ENCODE peak calls at places on chromosome 14, in seven cellular contexts. W is lower lobe of right lung; M is AG04450; B is hepatocyte; Q is CD8-positive, alpha-beta T cell; G is heart left ventricle; I is lung. S is an unnamed sample.

GRCh38 chr14:65824285-65824977 is 411.9 kb downstream of the FUT8 start:
- DNase-seq in B (peak; percentile 85), Q (peak; percentile 53), M (peak; percentile 41), G (no peak), I (peak; percentile 46), W (no peak), S (peak; percentile 63)

GRCh38 chr14:103395245-103395644 is 10.0 kb downstream of the MARK3 start:
- DNase-seq in B (no peak), Q (no peak), I (no peak), M (no peak), G (no peak), W (no peak), S (no peak)

GRCh38 chr14:36844443-36844842 is 182.8 kb downstream of the PAX9 start:
- DNase-seq in W (no peak), I (no peak), B (no peak), M (no peak), G (no peak), Q (no peak), S (no peak)

GRCh38 chr14:81172881-81173280 is 47.9 kb downstream of the GTF2A1 start:
- DNase-seq in G (no peak), W (no peak), I (no peak), M (no peak), Q (no peak), B (no peak), S (no peak)

GRCh38 chr14:53295985-53296582 is 143.0 kb upstream of the DDHD1 start:
- DNase-seq in W (no peak), Q (no peak), I (no peak), G (no peak), M (no peak), B (peak; percentile 65), S (peak; percentile 28)

GRCh38 chr14:106039400-106039799 is 513.0 kb downstream of the TMEM121 start:
- DNase-seq in B (no peak), I (peak; percentile 45), Q (peak; percentile 24), W (peak; percentile 65), M (no peak), G (no peak), S (no peak)

GRCh38 chr14:90191585-90191984 is 64.8 kb upstream of the PSMC1 start:
- DNase-seq in G (no peak), M (no peak), W (no peak), I (no peak), B (no peak), Q (no peak), S (no peak)

GRCh38 chr14:94097091-94097490 is 13.4 kb upstream of the IFI27 start:
- DNase-seq in W (no peak), M (no peak), B (no peak), I (no peak), Q (no peak), G (no peak), S (no peak)

GRCh38 chr14:72644758-72645489 is 249.0 kb downstream of the DPF3 start:
- DNase-seq in B (no peak), I (no peak), G (no peak), M (no peak), Q (no peak), W (no peak), S (no peak)

GRCh38 chr14:65817011-65817410 is 404.5 kb downstream of the FUT8 start:
- DNase-seq in B (no peak), M (no peak), W (no peak), Q (no peak), I (no peak), G (no peak), S (peak; percentile 4)

GRCh38 chr14:55754871-55755270 is 174.9 kb downstream of the KTN1 start:
- DNase-seq in G (no peak), I (no peak), Q (no peak), W (no peak), M (no peak), B (no peak), S (no peak)

GRCh38 chr14:97709552-97709951 is 912.4 kb downstream of the VRK1 start:
- DNase-seq in B (no peak), W (no peak), G (no peak), I (no peak), M (no peak), Q (peak; percentile 40), S (no peak)

GRCh38 chr14:30295980-30296379 is 263.0 kb upstream of the G2E3 start:
- DNase-seq in B (no peak), Q (no peak), G (no peak), M (no peak), W (peak; percentile 48), I (peak; percentile 60), S (peak; percentile 81)

GRCh38 chr14:101004954-101005353 is 101.4 kb upstream of the RTL1 start:
- DNase-seq in B (peak; percentile 43), G (no peak), I (no peak), M (peak; percentile 32), Q (no peak), W (no peak), S (no peak)

GRCh38 chr14:84468153-84468552 is 1061.8 kb upstream of the FLRT2 start:
- DNase-seq in W (no peak), M (no peak), B (no peak), I (no peak), Q (no peak), G (no peak), S (no peak)

GRCh38 chr14:100653409-100653808 is 66.2 kb upstream of the BEGAIN start:
- DNase-seq in W (no peak), G (no peak), M (no peak), B (no peak), Q (no peak), I (no peak), S (no peak)

GRCh38 chr14:95408731-95409471 is 89.2 kb upstream of the CLMN start:
- DNase-seq in B (no peak), M (no peak), W (no peak), G (peak; percentile 38), I (no peak), Q (no peak), S (no peak)

GRCh38 chr14:74483321-74483720 is 9.8 kb downstream of the NPC2 start:
- DNase-seq in M (no peak), Q (no peak), G (no peak), B (no peak), W (no peak), I (no peak), S (no peak)

GRCh38 chr14:75277000-75277795 is 1.4 kb upstream of the FOS start:
- DNase-seq in I (peak; percentile 86), W (peak; percentile 96), G (peak; percentile 93), Q (peak; percentile 51), B (peak; percentile 96), M (no peak), S (peak; percentile 74)

GRCh38 chr14:67965684-67966083 is 146.1 kb downstream of the RAD51B start:
- DNase-seq in B (no peak), I (no peak), Q (no peak), W (no peak), G (no peak), M (no peak), S (no peak)

GRCh38 chr14:67963545-67963944 is 144.0 kb downstream of the RAD51B start:
- DNase-seq in M (no peak), G (no peak), B (no peak), W (no peak), Q (no peak), I (no peak), S (no peak)

GRCh38 chr14:67963960-67964359 is 144.4 kb downstream of the RAD51B start:
- DNase-seq in B (no peak), G (no peak), W (no peak), I (no peak), Q (no peak), M (no peak), S (no peak)

GRCh38 chr14:67962215-67962644 is 142.7 kb downstream of the RAD51B start:
- DNase-seq in W (no peak), B (peak; percentile 31), I (no peak), Q (no peak), M (no peak), G (no peak), S (no peak)

DNA sequence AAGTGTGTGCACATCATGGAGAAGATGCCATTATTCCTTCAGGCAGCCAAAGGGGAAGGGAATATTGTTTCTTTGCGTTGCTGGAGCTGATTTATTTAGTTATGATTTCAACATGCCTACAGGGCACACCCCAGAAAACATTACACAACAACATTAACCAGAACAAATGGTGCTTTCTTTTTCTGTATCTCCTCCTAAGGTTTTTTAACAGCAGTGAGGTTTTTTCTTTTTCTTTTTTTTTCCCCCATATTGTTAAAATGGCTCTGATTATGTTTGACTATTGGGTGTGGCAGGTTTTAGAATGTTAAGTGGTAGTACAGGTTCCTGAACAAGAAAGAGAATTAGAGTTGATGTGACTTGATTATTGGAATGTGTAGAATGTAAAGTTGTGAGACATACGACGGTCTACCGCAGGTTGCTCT is 144.8 kb downstream of the RAD51B start:
- DNase-seq in I (no peak), M (no peak), Q (no peak), G (no peak), B (peak; percentile 44), W (no peak), S (peak; percentile 88)
- H3K4me3 ChIP-seq in I (no peak overlapping the region), M (no peak overlapping the region), Q (no peak overlapping the region), G (no peak overlapping the region), B (peak overlapping the region; percentile 3), W (no peak overlapping the region), S (no peak overlapping the region)

GRCh38 chr14:99538733-99539132 is 57.5 kb downstream of the CCNK start:
- DNase-seq in W (no peak), I (no peak), B (no peak), M (no peak), Q (no peak), G (no peak), S (no peak)
- TF ChIP-seq CTCF in W (no peak), I (no peak), B (no peak), M (no peak), Q (no peak), G (no peak), S (no peak)

DNA sequence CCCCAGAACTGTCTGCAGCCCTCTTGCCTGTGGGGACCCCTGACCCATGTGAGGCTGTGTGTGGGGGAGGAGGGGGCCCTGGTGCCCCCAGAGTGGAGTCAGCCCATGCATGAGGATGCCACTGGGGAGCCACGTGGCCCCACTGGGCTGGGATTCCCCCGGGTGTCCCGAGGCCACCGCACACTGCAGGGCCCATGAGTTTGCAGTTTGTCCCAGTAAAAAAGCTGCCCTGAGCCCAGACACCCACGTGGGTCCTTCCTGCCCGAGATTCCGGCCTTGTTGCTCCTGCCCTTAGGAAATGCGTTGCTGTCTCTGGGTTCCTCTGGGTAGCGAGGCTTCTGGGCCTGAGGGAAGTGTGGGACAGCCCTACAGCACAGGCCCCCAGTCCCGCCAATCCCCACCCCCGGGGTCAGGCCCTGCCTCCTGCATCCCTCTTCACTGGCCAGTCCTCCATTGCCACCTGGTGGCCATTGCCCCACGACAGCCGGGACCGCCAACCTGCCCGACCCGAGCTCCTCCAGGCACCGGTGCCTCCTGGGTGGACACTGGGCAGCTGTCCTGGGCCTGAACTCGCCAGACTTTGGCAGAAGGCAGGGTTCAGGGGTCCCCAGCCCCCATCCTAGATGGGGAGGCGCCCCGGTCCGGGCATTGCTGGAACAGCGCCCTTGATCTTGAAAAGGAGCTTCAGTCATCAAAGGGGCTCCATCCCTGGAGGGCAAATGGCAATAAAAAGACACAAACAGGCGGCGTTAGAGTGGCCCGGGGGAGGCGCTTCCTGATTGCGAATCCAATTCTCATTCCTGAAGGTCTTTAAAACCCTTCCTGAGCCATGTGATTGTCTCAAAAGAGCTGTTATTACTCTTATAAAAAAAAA is 15.6 kb upstream of the C14orf180 start:
- DNase-seq in Q (peak; percentile 58), W (peak; percentile 71), I (peak; percentile 61), M (no peak), B (peak; percentile 84), G (peak; percentile 78), S (peak; percentile 21)
- H3K27me3 ChIP-seq in Q (no peaks in the 10 kb centered on the region), W (peaks cover 53% of the 10 kb centered on the region), I (peaks cover 3% of the 10 kb centered on the region), M (peaks cover 6% of the 10 kb centered on the region), B (peaks cover 7% of the 10 kb centered on the region), G (peaks cover 44% of the 10 kb centered on the region), S (peaks cover 2% of the 10 kb centered on the region)

GRCh38 chr14:92656306-92656705 is 92.1 kb downstream of the LGMN start:
- DNase-seq in Q (no peak), I (no peak), B (no peak), W (no peak), M (no peak), G (no peak), S (no peak)
- H3K4me3 ChIP-seq in Q (peak overlapping the region; percentile 44), I (no peak overlapping the region), B (no peak overlapping the region), W (peak overlapping the region; percentile 58), M (no peak overlapping the region), G (no peak overlapping the region), S (no peak overlapping the region)